ENCODE peak calls at places on chromosomes 11 and 22, in six cellular contexts. O, U, F, R, A and Y are unnamed samples.
A peak's percentile ranks its signal among the peaks of the same experiment; 100 is the strongest.

GRCh38 chr11:92329644-92330043 is 105.0 kb downstream of the FAT3 start:
- DNase-seq in R (peak; percentile 38), A (no peak), U (no peak), O (no peak), F (peak; percentile 21), Y (no peak)

GRCh38 chr11:14974723-14975587 is 2.8 kb upstream of the CALCA start:
- DNase-seq in F (peak; percentile 37), O (peak; percentile 84), A (peak; percentile 38), R (peak; percentile 20), U (peak; percentile 85), Y (peak; percentile 61)

GRCh38 chr22:46230262-46230901 is 19.7 kb downstream of the CDPF1 start:
- DNase-seq in U (no peak), A (peak; percentile 46), R (no peak), F (no peak), O (no peak), Y (no peak)

GRCh38 chr11:42311504-42311903 is 852.1 kb upstream of the LRRC4C start:
- DNase-seq in U (no peak), O (no peak), F (no peak), A (no peak), R (no peak), Y (no peak)

GRCh38 chr11:45446426-45446825 is 160.3 kb upstream of the SYT13 start:
- DNase-seq in O (no peak), U (no peak), F (no peak), A (no peak), R (no peak), Y (no peak)

GRCh38 chr11:2581931-2582435 is 117.8 kb downstream of the KCNQ1OT1 start:
- DNase-seq in O (peak; percentile 12), R (no peak), F (no peak), A (no peak), U (no peak), Y (no peak)

GRCh38 chr11:45078236-45079074 is 68.0 kb upstream of the PRDM11 start:
- DNase-seq in R (no peak), U (no peak), O (no peak), F (peak; percentile 91), A (no peak), Y (no peak)

GRCh38 chr22:49923445-49923844 is 5.0 kb downstream of the CRELD2 start:
- DNase-seq in U (no peak), O (no peak), A (no peak), F (no peak), R (peak; percentile 81), Y (no peak)

GRCh38 chr11:2089536-2090165 is 49.5 kb downstream of the IGF2 start:
- DNase-seq in U (peak; percentile 63), R (peak; percentile 11), O (peak; percentile 81), F (peak; percentile 40), A (no peak), Y (peak; percentile 20)

GRCh38 chr11:93740031-93740801 is 1.1 kb downstream of the TAF1D start:
- DNase-seq in F (no peak), U (no peak), R (peak; percentile 56), A (peak; percentile 87), O (no peak), Y (no peak)

GRCh38 chr11:127624455-127624854 is 623.9 kb upstream of the KIRREL3 start:
- DNase-seq in F (no peak), O (no peak), R (peak; percentile 6), U (no peak), A (no peak), Y (no peak)

GRCh38 chr22:19903031-19903430 is 38.5 kb upstream of the COMT start:
- DNase-seq in F (no peak), O (peak; percentile 40), A (no peak), U (no peak), R (no peak), Y (no peak)

GRCh38 chr22:49937758-49938564 is 19.5 kb downstream of the CRELD2 start:
- DNase-seq in R (no peak), O (no peak), F (no peak), A (no peak), U (no peak), Y (no peak)

GRCh38 chr11:47394322-47395224 is 13.8 kb upstream of the SLC39A13 start:
- DNase-seq in U (no peak), A (no peak), F (peak; percentile 50), O (peak; percentile 32), R (peak; percentile 20), Y (no peak)

GRCh38 chr11:7905961-7906429 is 25.1 kb downstream of the OR10A6 start:
- DNase-seq in O (peak; percentile 59), F (no peak), R (no peak), A (peak; percentile 91), U (no peak), Y (no peak)

GRCh38 chr11:134277176-134278001 is 1.2 kb downstream of the GLB1L3 start:
- DNase-seq in U (peak; percentile 67), R (no peak), O (peak; percentile 52), A (no peak), F (no peak), Y (no peak)

GRCh38 chr22:29342177-29342576 is 26.7 kb upstream of the RASL10A start:
- DNase-seq in F (no peak), R (no peak), A (peak; percentile 53), U (no peak), O (no peak), Y (no peak)

GRCh38 chr11:12167098-12167999 is 57.0 kb downstream of the MICAL2 start:
- DNase-seq in A (peak; percentile 93), U (no peak), F (peak; percentile 94), O (no peak), R (peak; percentile 97), Y (no peak)

GRCh38 chr11:12042215-12042676 is 33.8 kb upstream of the DKK3 start:
- DNase-seq in A (peak; percentile 79), U (no peak), R (peak; percentile 99), O (no peak), F (peak; percentile 98), Y (no peak)

GRCh38 chr11:28559497-28559896 is 451.3 kb downstream of the METTL15 start:
- DNase-seq in U (no peak), A (no peak), O (no peak), F (peak; percentile 6), R (peak; percentile 83), Y (peak; percentile 5)

GRCh38 chr22:40289991-40290459 is 56.3 kb upstream of the ADSL start:
- DNase-seq in A (no peak), F (peak; percentile 30), O (no peak), R (no peak), U (no peak), Y (no peak)

GRCh38 chr22:19571207-19571795 is 47.1 kb upstream of the CLDN5 start:
- DNase-seq in U (no peak), R (peak; percentile 63), F (peak; percentile 50), O (no peak), A (no peak), Y (no peak)

GRCh38 chr11:3161720-3162409 is 3.2 kb downstream of the OSBPL5 start:
- DNase-seq in U (no peak), F (no peak), A (no peak), R (no peak), O (no peak), Y (no peak)

GRCh38 chr11:75593337-75593915 is 31.4 kb downstream of the SERPINH1 start:
- DNase-seq in U (no peak), R (no peak), A (no peak), F (no peak), O (no peak), Y (no peak)

GRCh38 chr22:42844756-42845155 is 12.3 kb downstream of the ARFGAP3 start:
- DNase-seq in A (peak; percentile 40), O (no peak), U (no peak), F (peak; percentile 63), R (peak; percentile 39), Y (no peak)

GRCh38 chr11:46527586-46527985 is 66.2 kb downstream of the AMBRA1 start:
- DNase-seq in A (no peak), O (no peak), R (peak; percentile 33), F (peak; percentile 29), U (no peak), Y (no peak)

GRCh38 chr22:41092847-41093371 is 517 bp downstream of the EP300 start:
- DNase-seq in A (peak; percentile 33), O (no peak), R (peak; percentile 20), F (peak; percentile 58), U (peak; percentile 59), Y (no peak)

GRCh38 chr11:1078191-1078601 is 3.5 kb downstream of the MUC2 start:
- DNase-seq in F (no peak), R (no peak), U (no peak), A (no peak), O (peak; percentile 33), Y (no peak)

GRCh38 chr22:17171313-17172171 is 12.5 kb upstream of the HDHD5 start:
- DNase-seq in U (peak; percentile 97), A (peak; percentile 84), R (peak; percentile 85), O (peak; percentile 94), F (peak; percentile 91), Y (peak; percentile 85)

DNA sequence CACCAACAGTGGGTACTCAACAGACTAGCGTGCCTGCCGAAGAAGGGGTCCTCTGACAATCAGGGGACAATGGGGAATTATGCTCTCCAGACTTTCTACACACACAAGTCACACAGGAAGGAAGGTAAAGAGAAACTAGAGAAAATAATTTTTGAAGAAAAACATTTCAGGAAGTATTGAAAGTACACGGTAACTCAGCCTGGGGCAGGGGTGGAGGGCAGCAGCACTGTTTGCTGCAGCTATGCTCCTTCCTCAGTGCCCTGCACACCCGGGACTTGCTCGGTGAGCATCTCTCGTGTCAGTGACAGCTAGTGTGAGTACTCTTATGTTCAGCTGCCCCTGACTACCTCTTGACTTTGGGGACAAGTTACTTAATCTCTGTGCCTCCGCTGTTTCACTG is 18.0 kb upstream of the APOA1 start:
- DNase-seq in R (no peak), O (no peak), U (no peak), F (no peak), A (no peak), Y (no peak)
- H3K14ac ChIP-seq in R (no peak overlapping the region), O (no peak overlapping the region), U (no peak overlapping the region), F (no peak overlapping the region), A (no peak overlapping the region), Y (no peak overlapping the region)

GRCh38 chr11:132948252-132948651 is 584.0 kb downstream of the OPCML start:
- DNase-seq in O (no peak), R (no peak), A (no peak), F (no peak), U (no peak), Y (no peak)
- H3K23ac ChIP-seq in O (no peak overlapping the region), R (no peak overlapping the region), A (no peak overlapping the region), F (no peak overlapping the region), U (no peak overlapping the region), Y (no peak overlapping the region)

DNA sequence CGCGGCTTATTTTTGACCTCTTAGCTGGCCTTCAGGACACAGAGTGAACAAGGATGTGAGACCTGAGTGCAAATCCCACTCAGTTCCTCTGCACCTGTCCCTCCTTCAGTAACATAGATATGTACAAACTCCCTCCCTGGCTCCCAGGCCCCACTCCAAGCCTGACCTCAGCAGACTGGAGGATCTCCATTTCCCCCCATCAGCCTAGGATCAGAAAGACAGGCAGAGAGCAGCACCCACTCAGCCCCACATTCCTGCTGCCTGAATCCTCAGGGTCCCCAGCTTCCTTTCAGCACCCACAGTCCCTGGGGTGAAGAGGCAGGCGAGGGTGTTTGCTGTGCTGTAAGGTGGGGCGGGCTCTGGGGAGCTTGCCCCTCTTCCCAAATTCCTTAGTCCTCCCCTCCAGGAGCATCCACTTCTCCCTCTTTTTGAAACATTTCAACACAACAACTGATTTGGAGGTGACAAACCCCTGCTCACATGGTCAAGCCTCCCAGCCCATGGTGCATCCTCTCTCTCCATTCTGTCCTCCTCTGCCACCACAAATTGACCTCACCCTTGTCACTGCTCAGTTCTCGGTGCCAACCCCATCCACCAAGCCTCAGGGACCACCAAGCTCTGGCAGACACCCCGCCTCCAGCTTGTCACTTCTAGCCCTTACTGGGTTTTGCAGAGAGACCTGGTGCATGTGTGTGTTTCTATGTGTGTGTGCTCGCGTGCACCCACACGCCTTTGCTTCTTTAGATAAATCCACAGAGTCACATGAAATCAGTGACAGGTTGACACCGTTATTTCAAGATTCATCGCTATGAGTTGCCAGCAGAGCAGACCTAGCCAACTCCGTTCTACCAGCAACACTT is 151.0 kb downstream of the FEZ1 start:
- DNase-seq in U (no peak), O (no peak), A (no peak), R (no peak), F (no peak), Y (no peak)
- H3K14ac ChIP-seq in U (no peak overlapping the region), O (no peak overlapping the region), A (no peak overlapping the region), R (no peak overlapping the region), F (no peak overlapping the region), Y (no peak overlapping the region)

GRCh38 chr11:17801166-17801565 is 66.6 kb downstream of the KCNC1 start:
- DNase-seq in R (no peak), U (no peak), F (no peak), A (no peak), O (peak; percentile 60), Y (no peak)
- H3K23ac ChIP-seq in R (no peak overlapping the region), U (no peak overlapping the region), F (no peak overlapping the region), A (no peak overlapping the region), O (no peak overlapping the region), Y (no peak overlapping the region)